ENCODE peak calls at places on chromosome 6, in nine cellular contexts. One of them, this sample, is unnamed.
A peak's percentile ranks its signal among the peaks of the same experiment; 100 is the strongest.

GRCh38 chr6:112549749-112550148 is 202.6 kb downstream of the RFPL4B start:
- DNase-seq in NCI-H146: no peak
- DNase-seq in EL: no peak
- DNase-seq in hypothalamus: no peak
- DNase-seq in left colon: no peak
- DNase-seq in activated T-helper 2 cell treated with anti-CD3 and anti-CD28 coated beads, Interferon-gamma antibody, Interleukin-2, Interleukin-4, amounts not matched to agents 10 μg/mL and 5 μg/mL and 100 μg/mL, durations not matched to agents 14 hours and 24 hours and 36 hours: no peak
- DNase-seq in pons: no peak
- DNase-seq in memory B cell: no peak
- DNase-seq in smooth muscle cell of the brain vasculature: no peak
- DNase-seq in this sample: no peak

GRCh38 chr6:15689586-15690450 is 27.0 kb upstream of the DTNBP1 start:
- DNase-seq in NCI-H146: no peak
- DNase-seq in EL: no peak
- DNase-seq in hypothalamus: no peak
- DNase-seq in left colon: no peak
- DNase-seq in activated T-helper 2 cell treated with anti-CD3 and anti-CD28 coated beads, Interferon-gamma antibody, Interleukin-2, Interleukin-4, amounts not matched to agents 10 μg/mL and 5 μg/mL and 100 μg/mL, durations not matched to agents 14 hours and 24 hours and 36 hours: no peak
- DNase-seq in pons: no peak
- DNase-seq in memory B cell: no peak
- DNase-seq in smooth muscle cell of the brain vasculature: no peak
- DNase-seq in this sample: no peak

GRCh38 chr6:7899046-7899888 is 11.3 kb downstream of the TXNDC5 start:
- DNase-seq in NCI-H146: peak; percentile 8
- DNase-seq in EL: no peak
- DNase-seq in hypothalamus: peak; percentile 17
- DNase-seq in left colon: no peak
- DNase-seq in activated T-helper 2 cell treated with anti-CD3 and anti-CD28 coated beads, Interferon-gamma antibody, Interleukin-2, Interleukin-4, amounts not matched to agents 10 μg/mL and 5 μg/mL and 100 μg/mL, durations not matched to agents 14 hours and 24 hours and 36 hours: no peak
- DNase-seq in pons: peak; percentile 42
- DNase-seq in memory B cell: no peak
- DNase-seq in smooth muscle cell of the brain vasculature: no peak
- DNase-seq in this sample: no peak

GRCh38 chr6:30820196-30820595 is 64.1 kb upstream of the DDR1 start:
- DNase-seq in NCI-H146: no peak
- DNase-seq in EL: peak; percentile 81
- DNase-seq in hypothalamus: no peak
- DNase-seq in left colon: peak; percentile 84
- DNase-seq in activated T-helper 2 cell treated with anti-CD3 and anti-CD28 coated beads, Interferon-gamma antibody, Interleukin-2, Interleukin-4, amounts not matched to agents 10 μg/mL and 5 μg/mL and 100 μg/mL, durations not matched to agents 14 hours and 24 hours and 36 hours: no peak
- DNase-seq in pons: no peak
- DNase-seq in memory B cell: no peak
- DNase-seq in smooth muscle cell of the brain vasculature: no peak
- DNase-seq in this sample: no peak

GRCh38 chr6:38239719-38240451 is 399.8 kb downstream of the BTBD9 start:
- DNase-seq in NCI-H146: peak; percentile 63
- DNase-seq in EL: peak; percentile 79
- DNase-seq in hypothalamus: no peak
- DNase-seq in left colon: no peak
- DNase-seq in activated T-helper 2 cell treated with anti-CD3 and anti-CD28 coated beads, Interferon-gamma antibody, Interleukin-2, Interleukin-4, amounts not matched to agents 10 μg/mL and 5 μg/mL and 100 μg/mL, durations not matched to agents 14 hours and 24 hours and 36 hours: no peak
- DNase-seq in pons: no peak
- DNase-seq in memory B cell: no peak
- DNase-seq in smooth muscle cell of the brain vasculature: no peak
- DNase-seq in this sample: no peak

GRCh38 chr6:139494376-139495025 is 120.1 kb upstream of the CITED2 start:
- DNase-seq in NCI-H146: no peak
- DNase-seq in EL: no peak
- DNase-seq in hypothalamus: no peak
- DNase-seq in left colon: no peak
- DNase-seq in activated T-helper 2 cell treated with anti-CD3 and anti-CD28 coated beads, Interferon-gamma antibody, Interleukin-2, Interleukin-4, amounts not matched to agents 10 μg/mL and 5 μg/mL and 100 μg/mL, durations not matched to agents 14 hours and 24 hours and 36 hours: no peak
- DNase-seq in pons: no peak
- DNase-seq in memory B cell: no peak
- DNase-seq in smooth muscle cell of the brain vasculature: no peak
- DNase-seq in this sample: no peak

GRCh38 chr6:56842602-56843475 is 112.1 kb upstream of the BEND6 start:
- DNase-seq in NCI-H146: peak; percentile 80
- DNase-seq in EL: peak; percentile 65
- DNase-seq in hypothalamus: peak; percentile 58
- DNase-seq in left colon: no peak
- DNase-seq in activated T-helper 2 cell treated with anti-CD3 and anti-CD28 coated beads, Interferon-gamma antibody, Interleukin-2, Interleukin-4, amounts not matched to agents 10 μg/mL and 5 μg/mL and 100 μg/mL, durations not matched to agents 14 hours and 24 hours and 36 hours: no peak
- DNase-seq in pons: peak; percentile 62
- DNase-seq in memory B cell: no peak
- DNase-seq in smooth muscle cell of the brain vasculature: no peak
- DNase-seq in this sample: no peak

GRCh38 chr6:6798430-6798829 is 209.9 kb downstream of the LY86 start:
- DNase-seq in NCI-H146: no peak
- DNase-seq in EL: no peak
- DNase-seq in hypothalamus: no peak
- DNase-seq in left colon: no peak
- DNase-seq in activated T-helper 2 cell treated with anti-CD3 and anti-CD28 coated beads, Interferon-gamma antibody, Interleukin-2, Interleukin-4, amounts not matched to agents 10 μg/mL and 5 μg/mL and 100 μg/mL, durations not matched to agents 14 hours and 24 hours and 36 hours: no peak
- DNase-seq in pons: no peak
- DNase-seq in memory B cell: no peak
- DNase-seq in smooth muscle cell of the brain vasculature: no peak
- DNase-seq in this sample: no peak

GRCh38 chr6:156918647-156919046 is 141.5 kb downstream of the ARID1B start:
- DNase-seq in NCI-H146: no peak
- DNase-seq in EL: no peak
- DNase-seq in hypothalamus: no peak
- DNase-seq in left colon: no peak
- DNase-seq in activated T-helper 2 cell treated with anti-CD3 and anti-CD28 coated beads, Interferon-gamma antibody, Interleukin-2, Interleukin-4, amounts not matched to agents 10 μg/mL and 5 μg/mL and 100 μg/mL, durations not matched to agents 14 hours and 24 hours and 36 hours: no peak
- DNase-seq in pons: no peak
- DNase-seq in memory B cell: no peak
- DNase-seq in smooth muscle cell of the brain vasculature: no peak
- DNase-seq in this sample: no peak

GRCh38 chr6:8478418-8478817 is 43.1 kb upstream of the SLC35B3 start:
- DNase-seq in NCI-H146: no peak
- DNase-seq in EL: no peak
- DNase-seq in hypothalamus: no peak
- DNase-seq in left colon: no peak
- DNase-seq in activated T-helper 2 cell treated with anti-CD3 and anti-CD28 coated beads, Interferon-gamma antibody, Interleukin-2, Interleukin-4, amounts not matched to agents 10 μg/mL and 5 μg/mL and 100 μg/mL, durations not matched to agents 14 hours and 24 hours and 36 hours: no peak
- DNase-seq in pons: no peak
- DNase-seq in memory B cell: no peak
- DNase-seq in smooth muscle cell of the brain vasculature: no peak
- DNase-seq in this sample: no peak

GRCh38 chr6:73314577-73315492 is 39.2 kb downstream of the DPPA5 start:
- DNase-seq in NCI-H146: no peak
- DNase-seq in EL: no peak
- DNase-seq in hypothalamus: no peak
- DNase-seq in left colon: no peak
- DNase-seq in activated T-helper 2 cell treated with anti-CD3 and anti-CD28 coated beads, Interferon-gamma antibody, Interleukin-2, Interleukin-4, amounts not matched to agents 10 μg/mL and 5 μg/mL and 100 μg/mL, durations not matched to agents 14 hours and 24 hours and 36 hours: no peak
- DNase-seq in pons: no peak
- DNase-seq in memory B cell: no peak
- DNase-seq in smooth muscle cell of the brain vasculature: no peak
- DNase-seq in this sample: no peak

GRCh38 chr6:169409742-169410312 is 156.2 kb upstream of the THBS2 start:
- DNase-seq in NCI-H146: no peak
- DNase-seq in EL: no peak
- DNase-seq in hypothalamus: no peak
- DNase-seq in left colon: no peak
- DNase-seq in activated T-helper 2 cell treated with anti-CD3 and anti-CD28 coated beads, Interferon-gamma antibody, Interleukin-2, Interleukin-4, amounts not matched to agents 10 μg/mL and 5 μg/mL and 100 μg/mL, durations not matched to agents 14 hours and 24 hours and 36 hours: no peak
- DNase-seq in pons: no peak
- DNase-seq in memory B cell: no peak
- DNase-seq in smooth muscle cell of the brain vasculature: no peak
- DNase-seq in this sample: no peak

GRCh38 chr6:140203611-140204553 is 829.4 kb upstream of the CITED2 start:
- DNase-seq in NCI-H146: no peak
- DNase-seq in EL: peak; percentile 71
- DNase-seq in hypothalamus: no peak
- DNase-seq in left colon: no peak
- DNase-seq in activated T-helper 2 cell treated with anti-CD3 and anti-CD28 coated beads, Interferon-gamma antibody, Interleukin-2, Interleukin-4, amounts not matched to agents 10 μg/mL and 5 μg/mL and 100 μg/mL, durations not matched to agents 14 hours and 24 hours and 36 hours: no peak
- DNase-seq in pons: no peak
- DNase-seq in memory B cell: no peak
- DNase-seq in smooth muscle cell of the brain vasculature: no peak
- DNase-seq in this sample: no peak